ENCODE peak calls at places on chromosomes 6 and 20, in six cellular contexts. W is lower leg skin; J is fibroblast of the conjunctiva; X is WTC11; N is activated CD4-positive, CD25-positive, alpha-beta regulatory T cell; K is RPMI7951. L is an unnamed sample.

GRCh38 chr6:144993870-144994269 is 708.7 kb downstream of the UTRN start:
- DNase-seq in K (peak; percentile 15), N (no peak), W (no peak), J (no peak), X (no peak), L (no peak)

GRCh38 chr6:30618270-30618787 is 689 bp downstream of the MRPS18B start:
- DNase-seq in W (no peak), N (no peak), J (no peak), X (no peak), K (no peak), L (no peak)

GRCh38 chr6:108651287-108651686 is 90.6 kb downstream of the FOXO3 start:
- DNase-seq in X (no peak), J (no peak), N (no peak), W (no peak), K (no peak), L (no peak)

GRCh38 chr6:90701146-90701781 is 114.4 kb upstream of the MAP3K7 start:
- DNase-seq in K (peak; percentile 1), W (no peak), X (peak; percentile 74), N (no peak), J (no peak), L (no peak)

GRCh38 chr6:166364480-166364879 is 18.3 kb downstream of the MPC1 start:
- DNase-seq in K (no peak), W (no peak), J (no peak), X (no peak), N (no peak), L (no peak)

GRCh38 chr6:149451361-149452061 is 33.3 kb downstream of the ZC3H12D start:
- DNase-seq in N (no peak), J (no peak), W (no peak), X (peak; percentile 44), K (no peak), L (no peak)

GRCh38 chr6:124199226-124199625 is 395.6 kb downstream of the NKAIN2 start:
- DNase-seq in K (no peak), W (no peak), J (no peak), N (no peak), X (no peak), L (no peak)

GRCh38 chr6:34580707-34581560 is 24.8 kb upstream of the SPDEF start:
- DNase-seq in J (no peak), K (peak; percentile 28), N (no peak), W (no peak), X (no peak), L (no peak)

GRCh38 chr6:74925683-74926082 is 280.2 kb downstream of the COL12A1 start:
- DNase-seq in W (no peak), J (no peak), K (no peak), N (no peak), X (no peak), L (no peak)

GRCh38 chr6:41939848-41940758 is 1.5 kb downstream of the CCND3 start:
- DNase-seq in K (peak; percentile 32), X (peak; percentile 50), W (no peak), N (no peak), J (no peak), L (no peak)

GRCh38 chr20:2983508-2983907 is 59.9 kb upstream of the GNRH2 start:
- DNase-seq in X (no peak), J (no peak), W (no peak), K (no peak), N (no peak), L (no peak)

GRCh38 chr20:43710370-43711044 is 16.3 kb downstream of the GTSF1L start:
- DNase-seq in X (no peak), W (no peak), N (no peak), J (no peak), K (no peak), L (no peak)

GRCh38 chr6:4103929-4104328 is 25.0 kb upstream of the FAM217A start:
- DNase-seq in K (no peak), J (no peak), N (no peak), W (no peak), X (no peak), L (no peak)

GRCh38 chr6:150528648-150529285 is 70.9 kb upstream of the PLEKHG1 start:
- DNase-seq in N (no peak), J (peak; percentile 6), X (peak; percentile 64), W (peak; percentile 24), K (no peak), L (peak; percentile 14)

GRCh38 chr6:112225691-112226090 is 28.7 kb downstream of the LAMA4 start:
- DNase-seq in N (no peak), X (no peak), K (no peak), W (no peak), J (peak; percentile 60), L (no peak)

GRCh38 chr6:105981888-105982358 is 104.2 kb upstream of the PRDM1 start:
- DNase-seq in J (no peak), X (no peak), N (no peak), W (no peak), K (no peak), L (no peak)

GRCh38 chr6:122831511-122831910 is 42.5 kb downstream of the SMPDL3A start:
- DNase-seq in J (no peak), W (no peak), N (no peak), X (no peak), K (no peak), L (no peak)

GRCh38 chr6:3579652-3580051 is 122.8 kb upstream of the SLC22A23 start:
- DNase-seq in W (no peak), K (no peak), X (no peak), N (no peak), J (no peak), L (no peak)

GRCh38 chr6:51016489-51016888 is 197.8 kb downstream of the TFAP2B start:
- DNase-seq in K (no peak), X (no peak), W (no peak), J (no peak), N (no peak), L (no peak)

GRCh38 chr6:42742116-42742894 is 3.6 kb downstream of the TBCC start:
- DNase-seq in J (no peak), N (no peak), K (peak; percentile 52), X (no peak), W (no peak), L (no peak)

GRCh38 chr20:8787090-8787489 is 281.8 kb upstream of the PLCB4 start:
- DNase-seq in N (no peak), W (no peak), J (no peak), K (no peak), X (no peak), L (no peak)

GRCh38 chr6:33957391-33958207 is 153.8 kb upstream of the MLN start:
- DNase-seq in N (no peak), W (no peak), X (no peak), K (no peak), J (no peak), L (no peak)

GRCh38 chr6:33761922-33762629 is 15.4 kb upstream of the IP6K3 start:
- DNase-seq in J (peak; percentile 37), N (no peak), X (peak; percentile 66), W (no peak), K (peak; percentile 61), L (no peak)

GRCh38 chr6:53672232-53672631 is 6.7 kb upstream of the KLHL31 start:
- DNase-seq in X (no peak), J (no peak), K (no peak), N (no peak), W (no peak), L (no peak)

GRCh38 chr6:80028591-80028990 is 24.1 kb downstream of the TTK start:
- DNase-seq in K (no peak), N (no peak), J (no peak), X (no peak), W (no peak), L (no peak)

GRCh38 chr6:11710221-11710836 is 68.3 kb downstream of the ADTRP start:
- DNase-seq in N (no peak), K (peak; percentile 74), J (no peak), X (no peak), W (no peak), L (no peak)

GRCh38 chr20:49786226-49786625 is 26.4 kb upstream of the SLC9A8 start:
- DNase-seq in W (no peak), X (no peak), N (no peak), K (no peak), J (no peak), L (no peak)

GRCh38 chr20:43691928-43692524 is 25.1 kb downstream of the MYBL2 start:
- DNase-seq in K (peak; percentile 60), J (peak; percentile 33), X (peak; percentile 70), W (no peak), N (peak; percentile 21), L (no peak)

GRCh38 chr6:144912474-144912873 is 627.3 kb downstream of the UTRN start:
- DNase-seq in J (peak; percentile 60), X (no peak), K (peak; percentile 80), W (no peak), N (no peak), L (no peak)

GRCh38 chr6:4170297-4170696 is 34.9 kb upstream of the ECI2 start:
- DNase-seq in J (no peak), W (no peak), K (no peak), X (no peak), N (no peak), L (no peak)

GRCh38 chr6:24547243-24547642 is 52.5 kb downstream of the ALDH5A1 start:
- DNase-seq in W (no peak), N (peak; percentile 1), K (peak; percentile 40), X (peak; percentile 36), J (no peak), L (no peak)

GRCh38 chr20:48008850-48009535 is 223.7 kb upstream of the SULF2 start:
- DNase-seq in J (no peak), K (peak; percentile 58), N (no peak), X (no peak), W (no peak), L (no peak)

GRCh38 chr6:56692586-56693245 is 50.0 kb upstream of the DST start:
- DNase-seq in K (peak; percentile 25), J (peak; percentile 53), N (no peak), X (no peak), W (no peak), L (no peak)

GRCh38 chr6:111381126-111381525 is 101.9 kb downstream of the REV3L start:
- DNase-seq in N (no peak), K (no peak), J (no peak), X (no peak), W (no peak), L (no peak)

GRCh38 chr6:20211941-20212391 is 303 bp downstream of the MBOAT1 start:
- DNase-seq in X (peak; percentile 69), J (no peak), W (no peak), N (no peak), K (peak; percentile 50), L (peak; percentile 22)

GRCh38 chr6:109526905-109527628 is 44.0 kb upstream of the ZBTB24 start:
- DNase-seq in N (no peak), W (peak; percentile 20), J (peak; percentile 59), K (peak; percentile 70), X (peak; percentile 58), L (no peak)

GRCh38 chr20:33296206-33296605 is 13.2 kb downstream of the BPIFB1 start:
- DNase-seq in W (no peak), J (no peak), K (no peak), N (no peak), X (no peak), L (no peak)

L was measured in tibial nerve.